ENCODE peak calls at places on chromosomes 13 and 19, in four cellular contexts. One of them, this sample, is unnamed. For H3K36me3 and H3K27me3, the result is how much of the 10 kb centered on the place peaks cover.

GRCh38 chr19:14189415-14189814 is 16.6 kb downstream of the ADGRL1 start:
- DNase-seq in heart left ventricle: no peak
- DNase-seq in IMR-90: no peak
- DNase-seq in Peyer's patch: no peak
- DNase-seq in this sample: no peak

GRCh38 chr19:35797663-35798062 is 15.0 kb downstream of the PRODH2 start:
- DNase-seq in heart left ventricle: no peak
- DNase-seq in IMR-90: no peak
- DNase-seq in Peyer's patch: no peak
- DNase-seq in this sample: no peak

GRCh38 chr13:111901301-111901905 is 165.5 kb upstream of the SOX1 start:
- DNase-seq in heart left ventricle: no peak
- DNase-seq in IMR-90: no peak
- DNase-seq in Peyer's patch: no peak
- DNase-seq in this sample: no peak

GRCh38 chr19:28351761-28352160 is 861.2 kb downstream of the UQCRFS1 start:
- DNase-seq in heart left ventricle: no peak
- DNase-seq in IMR-90: no peak
- DNase-seq in Peyer's patch: no peak
- DNase-seq in this sample: peak

GRCh38 chr13:109007946-109008345 is 378.5 kb downstream of the MYO16 start:
- DNase-seq in heart left ventricle: no peak
- DNase-seq in IMR-90: peak
- DNase-seq in Peyer's patch: no peak
- DNase-seq in this sample: no peak

GRCh38 chr19:31506102-31506501 is 156.9 kb upstream of the TSHZ3 start:
- DNase-seq in heart left ventricle: no peak
- DNase-seq in IMR-90: no peak
- DNase-seq in Peyer's patch: no peak
- DNase-seq in this sample: no peak

GRCh38 chr19:33035461-33035860 is 29.2 kb downstream of the RHPN2 start:
- DNase-seq in heart left ventricle: no peak
- DNase-seq in IMR-90: no peak
- DNase-seq in Peyer's patch: no peak
- DNase-seq in this sample: no peak

GRCh38 chr19:10520652-10521318 is 3.5 kb upstream of the S1PR5 start:
- DNase-seq in heart left ventricle: no peak
- DNase-seq in IMR-90: no peak
- DNase-seq in Peyer's patch: no peak
- DNase-seq in this sample: peak

GRCh38 chr19:54100560-54100959 is at the start of gene OSCAR:
- DNase-seq in heart left ventricle: no peak
- DNase-seq in IMR-90: no peak
- DNase-seq in Peyer's patch: no peak
- DNase-seq in this sample: no peak

GRCh38 chr19:21335721-21336120 is 6.5 kb upstream of the ZNF708 start:
- DNase-seq in heart left ventricle: no peak
- DNase-seq in IMR-90: no peak
- DNase-seq in Peyer's patch: no peak
- DNase-seq in this sample: no peak

GRCh38 chr19:54570316-54570715 is 3.3 kb upstream of the LILRA2 start:
- DNase-seq in heart left ventricle: no peak
- DNase-seq in IMR-90: no peak
- DNase-seq in Peyer's patch: no peak
- DNase-seq in this sample: no peak

GRCh38 chr13:75135325-75135825 is 346.6 kb downstream of the TBC1D4 start:
- DNase-seq in heart left ventricle: no peak
- DNase-seq in IMR-90: peak
- DNase-seq in Peyer's patch: no peak
- DNase-seq in this sample: peak

GRCh38 chr13:80988752-80989151 is 647.8 kb upstream of the SPRY2 start:
- DNase-seq in heart left ventricle: no peak
- DNase-seq in IMR-90: no peak
- DNase-seq in Peyer's patch: no peak
- DNase-seq in this sample: no peak

GRCh38 chr19:45645068-45645630 is 6.0 kb upstream of the EML2 start:
- DNase-seq in heart left ventricle: no peak
- DNase-seq in IMR-90: no peak
- DNase-seq in Peyer's patch: no peak
- DNase-seq in this sample: no peak

GRCh38 chr13:21670006-21670882 is 629 bp upstream of the FGF9 start:
- DNase-seq in heart left ventricle: peak
- DNase-seq in IMR-90: peak
- DNase-seq in Peyer's patch: peak
- DNase-seq in this sample: peak

GRCh38 chr19:31214086-31214485 is 135.2 kb downstream of the TSHZ3 start:
- DNase-seq in heart left ventricle: peak
- DNase-seq in IMR-90: peak
- DNase-seq in Peyer's patch: peak
- DNase-seq in this sample: peak

GRCh38 chr13:51276684-51277083 is 54.5 kb downstream of the FAM124A start:
- DNase-seq in heart left ventricle: no peak
- DNase-seq in IMR-90: no peak
- DNase-seq in Peyer's patch: no peak
- DNase-seq in this sample: no peak

GRCh38 chr13:51277943-51278342 is 55.7 kb downstream of the FAM124A start:
- DNase-seq in heart left ventricle: no peak
- DNase-seq in IMR-90: no peak
- DNase-seq in Peyer's patch: no peak
- DNase-seq in this sample: no peak

GRCh38 chr13:51278426-51279130 is 56.4 kb downstream of the FAM124A start:
- DNase-seq in heart left ventricle: no peak
- DNase-seq in IMR-90: no peak
- DNase-seq in Peyer's patch: no peak
- DNase-seq in this sample: no peak

GRCh38 chr13:51271528-51272070 is 49.4 kb downstream of the FAM124A start:
- DNase-seq in heart left ventricle: no peak
- DNase-seq in IMR-90: no peak
- DNase-seq in Peyer's patch: no peak
- DNase-seq in this sample: no peak

GRCh38 chr13:51275101-51275500 is 52.9 kb downstream of the FAM124A start:
- DNase-seq in heart left ventricle: no peak
- DNase-seq in IMR-90: no peak
- DNase-seq in Peyer's patch: no peak
- DNase-seq in this sample: no peak
- H3K36me3 ChIP-seq in heart left ventricle: under half
- H3K36me3 ChIP-seq in IMR-90: under half
- H3K36me3 ChIP-seq in Peyer's patch: under half
- H3K36me3 ChIP-seq in this sample: under half

GRCh38 chr13:101626925-101627555 is 174.6 kb downstream of the ITGBL1 start:
- DNase-seq in heart left ventricle: no peak
- DNase-seq in IMR-90: peak
- DNase-seq in Peyer's patch: no peak
- DNase-seq in this sample: peak
- H3K27me3 ChIP-seq in heart left ventricle: under half
- H3K27me3 ChIP-seq in IMR-90: under half
- H3K27me3 ChIP-seq in Peyer's patch: under half
- H3K27me3 ChIP-seq in this sample: under half

DNA sequence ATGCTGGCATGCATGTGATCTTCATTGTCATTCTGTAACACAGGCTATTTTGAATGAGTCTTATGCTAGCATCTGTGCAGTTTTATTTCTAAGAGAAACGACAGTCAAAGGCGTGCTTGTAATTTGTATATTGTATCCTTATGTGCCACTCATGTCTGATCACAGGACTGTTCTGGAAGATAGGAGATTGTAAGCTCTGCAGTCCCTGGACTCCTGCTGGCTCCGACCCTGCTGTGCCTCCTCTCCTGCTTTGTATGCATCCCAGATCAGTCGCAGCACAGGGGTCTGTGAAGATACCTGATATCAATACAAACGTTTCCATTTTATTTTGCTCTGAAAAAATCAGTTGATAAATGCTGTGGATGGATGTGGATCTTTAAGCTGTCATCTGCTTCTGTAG is 653.1 kb downstream of the LIG4 start:
- DNase-seq in heart left ventricle: no peak
- DNase-seq in IMR-90: no peak
- DNase-seq in Peyer's patch: no peak
- DNase-seq in this sample: no peak
- H3K4me3 ChIP-seq in heart left ventricle: no peak
- H3K4me3 ChIP-seq in IMR-90: no peak
- H3K4me3 ChIP-seq in Peyer's patch: no peak
- H3K4me3 ChIP-seq in this sample: no peak

GRCh38 chr19:5220361-5220760 is 120.3 kb downstream of the PTPRS start:
- DNase-seq in heart left ventricle: no peak
- DNase-seq in IMR-90: no peak
- DNase-seq in Peyer's patch: no peak
- DNase-seq in this sample: no peak
- H3K36me3 ChIP-seq in heart left ventricle: half or more
- H3K36me3 ChIP-seq in IMR-90: half or more
- H3K36me3 ChIP-seq in Peyer's patch: under half
- H3K36me3 ChIP-seq in this sample: under half

GRCh38 chr13:94140027-94140426 is 339.5 kb downstream of the DCT start:
- DNase-seq in heart left ventricle: no peak
- DNase-seq in IMR-90: no peak
- DNase-seq in Peyer's patch: no peak
- DNase-seq in this sample: no peak

GRCh38 chr13:94138831-94139230 is 340.7 kb downstream of the DCT start:
- DNase-seq in heart left ventricle: no peak
- DNase-seq in IMR-90: no peak
- DNase-seq in Peyer's patch: no peak
- DNase-seq in this sample: no peak

GRCh38 chr13:94139393-94139995 is 340.0 kb downstream of the DCT start:
- DNase-seq in heart left ventricle: no peak
- DNase-seq in IMR-90: peak
- DNase-seq in Peyer's patch: no peak
- DNase-seq in this sample: no peak

GRCh38 chr13:94143624-94144350 is 335.7 kb downstream of the DCT start:
- DNase-seq in heart left ventricle: no peak
- DNase-seq in IMR-90: no peak
- DNase-seq in Peyer's patch: no peak
- DNase-seq in this sample: no peak
- H3K27me3 ChIP-seq in heart left ventricle: under half
- H3K27me3 ChIP-seq in IMR-90: under half
- H3K27me3 ChIP-seq in Peyer's patch: under half
- H3K27me3 ChIP-seq in this sample: under half

GRCh38 chr19:29404015-29404414 is 121.8 kb upstream of the VSTM2B start:
- DNase-seq in heart left ventricle: no peak
- DNase-seq in IMR-90: no peak
- DNase-seq in Peyer's patch: no peak
- DNase-seq in this sample: no peak
- H3K4me3 ChIP-seq in heart left ventricle: no peak
- H3K4me3 ChIP-seq in IMR-90: no peak
- H3K4me3 ChIP-seq in Peyer's patch: no peak
- H3K4me3 ChIP-seq in this sample: no peak

This sample was measured in MG63.